ENCODE peak calls at places on chromosomes 11 and 22, in eight cellular contexts. G is pulmonary artery endothelial cell; X is IMR-90; W is stimulated activated CD4-positive, alpha-beta T cell treated with anti-CD3 and anti-CD28 coated beads, Interleukin-1b, Interleukin-23, amount 100 ng/mL, for 24 hours; E is NCI-H774; P is occipital lobe; B is WTC11; K is H1. S is an unnamed sample.

GRCh38 chr11:134538793-134539192 is 126.8 kb upstream of the B3GAT1 start:
- DNase-seq in W (no peak), X (no peak), B (no peak), E (no peak), K (no peak), G (no peak), P (no peak), S (no peak)

GRCh38 chr11:131581006-131581405 is 210.6 kb downstream of the NTM start:
- DNase-seq in W (no peak), K (no peak), P (no peak), B (no peak), E (no peak), X (no peak), G (no peak), S (no peak)

GRCh38 chr11:108224908-108225786 is 2.3 kb downstream of the ATM start:
- DNase-seq in K (no peak), G (no peak), B (no peak), E (no peak), X (no peak), P (no peak), W (no peak), S (no peak)

GRCh38 chr22:32693102-32693501 is 108.4 kb upstream of the TIMP3 start:
- DNase-seq in K (no peak), G (no peak), X (no peak), W (no peak), E (no peak), P (no peak), B (no peak), S (no peak)

GRCh38 chr22:30701872-30702271 is 7.2 kb downstream of the OSBP2 start:
- DNase-seq in W (no peak), X (peak), K (no peak), G (no peak), B (no peak), P (peak), E (no peak), S (no peak)

GRCh38 chr22:16603448-16603768 is 10.8 kb upstream of the CCT8L2 start:
- DNase-seq in P (no peak), E (no peak), B (no peak), X (no peak), G (no peak), W (no peak), K (no peak), S (no peak)

GRCh38 chr22:40665312-40665711 is 14.0 kb upstream of the MCHR1 start:
- DNase-seq in B (no peak), E (no peak), G (no peak), W (no peak), X (peak), P (peak), K (no peak), S (no peak)

GRCh38 chr11:43360361-43361032 is 1.8 kb downstream of the TTC17 start:
- DNase-seq in X (peak), E (no peak), W (no peak), B (no peak), G (no peak), P (no peak), K (no peak), S (no peak)

GRCh38 chr11:9139628-9140357 is 48.4 kb upstream of the SCUBE2 start:
- DNase-seq in B (no peak), K (no peak), P (no peak), E (no peak), G (no peak), X (no peak), W (no peak), S (no peak)

GRCh38 chr22:43164636-43165035 is 13.3 kb downstream of the TSPO start:
- DNase-seq in W (no peak), X (no peak), B (no peak), G (no peak), K (no peak), P (no peak), E (no peak), S (no peak)

GRCh38 chr11:114060402-114061052 is 1.0 kb downstream of the ZBTB16 start:
- DNase-seq in K (no peak), P (no peak), W (no peak), E (peak), X (no peak), G (no peak), B (peak), S (no peak)

GRCh38 chr11:34565417-34566208 is 52.0 kb upstream of the ELF5 start:
- DNase-seq in K (peak), X (no peak), W (no peak), G (no peak), P (no peak), E (peak), B (peak), S (no peak)

GRCh38 chr22:45248832-45249561 is 8.3 kb upstream of the KIAA0930 start:
- DNase-seq in E (no peak), X (no peak), K (no peak), G (no peak), P (no peak), B (no peak), W (no peak), S (no peak)

GRCh38 chr22:28813772-28814518 is 13.6 kb upstream of the XBP1 start:
- DNase-seq in E (no peak), K (no peak), P (no peak), B (no peak), G (no peak), W (no peak), X (no peak), S (no peak)

GRCh38 chr11:76604652-76605241 is 65.8 kb downstream of the LRRC32 start:
- DNase-seq in W (no peak), P (no peak), G (no peak), X (peak), K (no peak), E (no peak), B (no peak), S (no peak)

GRCh38 chr22:17831527-17832251 is 57.4 kb upstream of the BID start:
- DNase-seq in B (no peak), X (no peak), G (no peak), K (no peak), W (no peak), P (no peak), E (no peak), S (no peak)

GRCh38 chr11:64226507-64227051 is 505 bp downstream of the NUDT22 start:
- DNase-seq in B (no peak), W (no peak), E (peak), K (no peak), G (no peak), X (no peak), P (no peak), S (no peak)

GRCh38 chr11:20522536-20522935 is 76.9 kb upstream of the SLC6A5 start:
- DNase-seq in K (no peak), W (no peak), E (no peak), P (no peak), B (no peak), X (no peak), G (no peak), S (no peak)

GRCh38 chr11:26225643-26226042 is 106.3 kb upstream of the ANO3 start:
- DNase-seq in K (no peak), B (no peak), X (no peak), E (no peak), G (no peak), W (no peak), P (no peak), S (no peak)

GRCh38 chr22:24144056-24144455 is 37.2 kb upstream of the SUSD2 start:
- DNase-seq in K (no peak), P (no peak), B (no peak), X (no peak), W (no peak), G (no peak), E (no peak), S (no peak)

GRCh38 chr11:9176136-9176535 is 84.7 kb upstream of the SCUBE2 start:
- DNase-seq in X (no peak), P (no peak), G (no peak), E (no peak), B (no peak), K (no peak), W (no peak), S (no peak)

GRCh38 chr11:74141274-74141695 is 29.5 kb downstream of the C2CD3 start:
- DNase-seq in P (no peak), E (peak), B (peak), W (no peak), K (no peak), X (no peak), G (no peak), S (no peak)

GRCh38 chr11:15123849-15124248 is 9.1 kb downstream of the INSC start:
- DNase-seq in P (peak), X (peak), E (no peak), W (no peak), B (no peak), G (no peak), K (no peak), S (no peak)

GRCh38 chr11:70142171-70142875 is 60.8 kb upstream of the FADD start:
- DNase-seq in G (no peak), P (no peak), B (no peak), W (no peak), X (no peak), K (no peak), E (no peak), S (no peak)